ENCODE peak calls at places on chromosomes 1 and 21, in five cellular contexts. L is A549; Q is stimulated activated CD8-positive, alpha-beta memory T cell treated with anti-CD3 and anti-CD28 coated beads, Interleukin-15, amount 100 ng/mL, for 4 hours; Y is activated CD4-positive, alpha-beta memory T cell treated with anti-CD3 and anti-CD28 coated beads for 36 hours; D is NCI-H2081. J is an unnamed sample.

GRCh38 chr1:171251042-171251740 is 2.9 kb downstream of the FMO1 start:
- DNase-seq in D (peak; percentile 14), Q (no peak), L (no peak), Y (peak; percentile 51), J (peak; percentile 71)

GRCh38 chr1:41918450-41919043 is at the start of gene HIVEP3:
- DNase-seq in L (peak; percentile 35), D (peak; percentile 27), Q (no peak), Y (no peak), J (peak; percentile 75)

GRCh38 chr1:115251340-115251748 is 86.7 kb downstream of the NGF start:
- DNase-seq in D (no peak), Q (no peak), Y (no peak), L (no peak), J (no peak)

GRCh38 chr1:17874231-17874630 is 119.1 kb downstream of the ACTL8 start:
- DNase-seq in D (no peak), Y (no peak), L (peak; percentile 39), Q (no peak), J (no peak)

GRCh38 chr1:112381324-112382076 is 14.5 kb upstream of the CTTNBP2NL start:
- DNase-seq in L (no peak), Q (no peak), D (no peak), Y (no peak), J (no peak)

GRCh38 chr1:234542211-234542850 is 63.4 kb upstream of the TARBP1 start:
- DNase-seq in D (no peak), Q (no peak), Y (peak; percentile 1), L (no peak), J (no peak)

GRCh38 chr21:42384999-42385398 is 10.9 kb downstream of the TMPRSS3 start:
- DNase-seq in D (no peak), L (no peak), Y (no peak), Q (no peak), J (no peak)

GRCh38 chr1:7539772-7540175 is 231.3 kb upstream of the VAMP3 start:
- DNase-seq in D (peak; percentile 33), Y (peak; percentile 65), Q (no peak), L (peak; percentile 74), J (peak; percentile 14)

GRCh38 chr1:40806724-40807675 is 23.4 kb downstream of the KCNQ4 start:
- DNase-seq in Y (no peak), D (no peak), L (no peak), Q (no peak), J (no peak)

GRCh38 chr1:236540813-236541465 is 17.2 kb downstream of the LGALS8 start:
- DNase-seq in Q (no peak), L (no peak), D (no peak), Y (no peak), J (no peak)

GRCh38 chr1:966135-966602 is at the start of gene PLEKHN1:
- DNase-seq in D (no peak), Y (peak; percentile 71), Q (no peak), L (peak; percentile 59), J (no peak)

GRCh38 chr1:65323246-65323645 is 13.9 kb downstream of the DNAJC6 start:
- DNase-seq in L (no peak), Y (no peak), Q (no peak), D (no peak), J (no peak)

GRCh38 chr1:201739492-201740085 is 89.4 kb upstream of the IPO9 start:
- DNase-seq in Q (no peak), L (no peak), Y (peak; percentile 60), D (peak; percentile 61), J (peak; percentile 76)

GRCh38 chr1:226181996-226182714 is 4.4 kb downstream of the ACBD3 start:
- DNase-seq in Y (no peak), D (no peak), Q (no peak), L (peak; percentile 69), J (no peak)

GRCh38 chr1:90707363-90707710 is 9.8 kb downstream of the BARHL2 start:
- DNase-seq in D (no peak), Q (no peak), L (peak; percentile 27), Y (peak; percentile 44), J (no peak)

GRCh38 chr1:157377216-157377821 is 175.0 kb downstream of the FCRL5 start:
- DNase-seq in Q (no peak), L (peak; percentile 44), D (peak; percentile 66), Y (peak; percentile 38), J (peak; percentile 78)

GRCh38 chr1:112707217-112708001 is 482 bp upstream of the RHOC start:
- DNase-seq in D (peak; percentile 67), L (peak; percentile 86), Q (no peak), Y (peak; percentile 83), J (peak; percentile 98)

GRCh38 chr1:97646071-97646470 is 274.8 kb downstream of the DPYD start:
- DNase-seq in D (no peak), Y (no peak), L (no peak), Q (no peak), J (no peak)

GRCh38 chr21:42509239-42509638 is 4.4 kb upstream of the SLC37A1 start:
- DNase-seq in L (no peak), Q (no peak), Y (no peak), D (no peak), J (no peak)

GRCh38 chr1:107480548-107480947 is 339.7 kb downstream of the NTNG1 start:
- DNase-seq in Q (no peak), L (no peak), Y (no peak), D (no peak), J (no peak)

J was measured in NCI-H526.